ENCODE peak calls at places on chromosomes 6 and 20, in six cellular contexts. One of them, this sample, is unnamed.

GRCh38 chr6:113979930-113980329 is 9.0 kb upstream of the HDAC2 start:
- DNase-seq in neural progenitor cell: no peak
- DNase-seq in NT2/D1: no peak
- DNase-seq in lung: no peak
- DNase-seq in CD8-positive, alpha-beta T cell: no peak
- DNase-seq in spleen: no peak
- DNase-seq in this sample: no peak

GRCh38 chr6:17820055-17820454 is 113.3 kb upstream of the NUP153 start:
- DNase-seq in lung: no peak
- DNase-seq in neural progenitor cell: no peak
- DNase-seq in CD8-positive, alpha-beta T cell: no peak
- DNase-seq in spleen: no peak
- DNase-seq in NT2/D1: no peak
- DNase-seq in this sample: no peak

GRCh38 chr6:141552463-141552862 is 580.3 kb upstream of the GJE1 start:
- DNase-seq in spleen: no peak
- DNase-seq in CD8-positive, alpha-beta T cell: no peak
- DNase-seq in NT2/D1: no peak
- DNase-seq in neural progenitor cell: no peak
- DNase-seq in lung: no peak
- DNase-seq in this sample: peak

GRCh38 chr6:106397441-106397840 is 36.9 kb downstream of the CRYBG1 start:
- DNase-seq in CD8-positive, alpha-beta T cell: no peak
- DNase-seq in spleen: no peak
- DNase-seq in NT2/D1: no peak
- DNase-seq in lung: no peak
- DNase-seq in neural progenitor cell: no peak
- DNase-seq in this sample: no peak

GRCh38 chr6:139019722-139020121 is 8.8 kb upstream of the ABRACL start:
- DNase-seq in CD8-positive, alpha-beta T cell: no peak
- DNase-seq in lung: no peak
- DNase-seq in NT2/D1: no peak
- DNase-seq in spleen: no peak
- DNase-seq in neural progenitor cell: no peak
- DNase-seq in this sample: no peak

GRCh38 chr20:54019127-54019526 is 51.3 kb downstream of the BCAS1 start:
- DNase-seq in lung: no peak
- DNase-seq in CD8-positive, alpha-beta T cell: no peak
- DNase-seq in NT2/D1: no peak
- DNase-seq in neural progenitor cell: no peak
- DNase-seq in spleen: no peak
- DNase-seq in this sample: no peak

GRCh38 chr6:139439278-139439813 is 64.9 kb upstream of the CITED2 start:
- DNase-seq in neural progenitor cell: no peak
- DNase-seq in spleen: no peak
- DNase-seq in lung: no peak
- DNase-seq in CD8-positive, alpha-beta T cell: no peak
- DNase-seq in NT2/D1: no peak
- DNase-seq in this sample: no peak

GRCh38 chr20:37763105-37763504 is 69.3 kb downstream of the CTNNBL1 start:
- DNase-seq in lung: no peak
- DNase-seq in CD8-positive, alpha-beta T cell: no peak
- DNase-seq in neural progenitor cell: no peak
- DNase-seq in spleen: no peak
- DNase-seq in NT2/D1: no peak
- DNase-seq in this sample: no peak

GRCh38 chr6:141986457-141986856 is 146.3 kb upstream of the GJE1 start:
- DNase-seq in CD8-positive, alpha-beta T cell: no peak
- DNase-seq in neural progenitor cell: peak
- DNase-seq in lung: no peak
- DNase-seq in NT2/D1: no peak
- DNase-seq in spleen: no peak
- DNase-seq in this sample: no peak

GRCh38 chr6:21137708-21138358 is 455.7 kb upstream of the SOX4 start:
- DNase-seq in NT2/D1: no peak
- DNase-seq in spleen: no peak
- DNase-seq in CD8-positive, alpha-beta T cell: no peak
- DNase-seq in neural progenitor cell: no peak
- DNase-seq in lung: no peak
- DNase-seq in this sample: no peak

GRCh38 chr20:11047559-11047958 is 373.8 kb upstream of the JAG1 start:
- DNase-seq in CD8-positive, alpha-beta T cell: no peak
- DNase-seq in neural progenitor cell: no peak
- DNase-seq in NT2/D1: no peak
- DNase-seq in lung: no peak
- DNase-seq in spleen: no peak
- DNase-seq in this sample: no peak

DNA sequence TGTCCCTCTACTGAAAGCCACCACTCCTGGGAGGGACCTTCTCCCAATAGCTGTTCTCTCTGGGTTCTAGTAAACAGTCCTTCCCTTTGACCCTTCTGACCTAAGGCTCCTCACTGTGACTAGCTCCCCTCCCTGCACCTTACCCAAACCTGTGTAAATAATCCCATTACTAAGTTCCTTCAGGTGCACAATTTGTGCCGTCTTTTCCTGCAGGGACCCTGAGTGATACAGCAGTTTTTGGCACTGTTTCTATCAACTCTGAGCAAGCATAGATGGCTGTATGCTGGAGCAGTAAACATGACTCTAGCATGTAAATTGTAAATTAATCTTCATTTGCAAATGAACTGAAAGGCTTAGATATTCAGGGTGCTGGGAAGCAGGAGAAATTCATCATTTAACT is 118.0 kb downstream of the TCP11 start:
- DNase-seq in CD8-positive, alpha-beta T cell: no peak
- DNase-seq in spleen: no peak
- DNase-seq in neural progenitor cell: no peak
- DNase-seq in lung: no peak
- DNase-seq in NT2/D1: no peak
- DNase-seq in this sample: no peak
- H3K4me3 ChIP-seq in CD8-positive, alpha-beta T cell: no peak
- H3K4me3 ChIP-seq in spleen: peak
- H3K4me3 ChIP-seq in neural progenitor cell: no peak
- H3K4me3 ChIP-seq in lung: no peak
- H3K4me3 ChIP-seq in NT2/D1: no peak
- H3K4me3 ChIP-seq in this sample: no peak

GRCh38 chr6:132812255-132812732 is 2.1 kb upstream of the RPS12 start:
- DNase-seq in neural progenitor cell: peak
- DNase-seq in lung: no peak
- DNase-seq in spleen: no peak
- DNase-seq in CD8-positive, alpha-beta T cell: no peak
- DNase-seq in NT2/D1: no peak
- DNase-seq in this sample: no peak
- H3K4me3 ChIP-seq in neural progenitor cell: peak
- H3K4me3 ChIP-seq in lung: no peak
- H3K4me3 ChIP-seq in spleen: peak
- H3K4me3 ChIP-seq in CD8-positive, alpha-beta T cell: peak
- H3K4me3 ChIP-seq in NT2/D1: peak
- H3K4me3 ChIP-seq in this sample: peak

DNA sequence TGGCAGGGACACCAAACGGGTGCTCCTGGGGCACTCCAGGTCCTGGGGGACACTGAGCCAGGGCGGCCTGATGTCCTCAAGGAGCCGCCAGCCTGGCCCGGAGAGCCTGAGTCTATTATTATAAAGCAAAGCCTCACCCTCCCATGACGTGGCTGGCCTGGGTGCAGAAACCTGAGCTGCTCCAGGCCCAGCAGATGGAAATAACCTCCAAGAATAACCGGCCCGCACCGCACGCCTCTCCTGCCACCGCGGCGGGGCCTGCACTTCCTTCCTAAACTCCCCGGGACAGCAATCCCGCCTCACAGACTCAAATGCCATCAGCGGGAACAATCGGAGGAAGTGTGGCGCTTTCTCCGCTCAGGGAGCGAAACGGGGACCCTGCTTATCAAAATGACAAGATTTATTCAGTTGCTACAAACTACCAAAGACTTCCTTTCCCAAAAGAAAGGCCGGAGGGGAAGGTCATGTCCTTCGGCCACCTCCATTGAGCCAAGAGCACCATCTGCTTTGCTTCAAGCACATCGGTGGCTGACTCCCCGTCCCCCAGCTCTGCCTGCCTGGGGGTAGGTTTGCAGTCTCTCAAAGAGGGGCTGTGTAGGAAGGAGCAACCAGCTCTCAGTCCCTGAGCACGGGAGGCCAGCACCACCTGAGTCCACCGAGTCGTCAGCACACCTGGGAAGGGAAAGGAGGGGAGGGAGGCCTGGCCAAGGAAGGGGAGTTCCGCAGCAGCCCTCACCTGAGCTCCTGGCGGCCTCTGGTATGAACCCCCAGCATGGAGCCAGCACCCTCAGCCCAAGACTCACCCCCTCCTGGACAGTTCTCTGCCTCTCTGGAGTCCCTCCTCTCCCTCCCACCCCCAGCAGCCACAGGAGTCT is 78.6 kb upstream of the QKI start:
- DNase-seq in neural progenitor cell: no peak
- DNase-seq in NT2/D1: no peak
- DNase-seq in spleen: no peak
- DNase-seq in CD8-positive, alpha-beta T cell: no peak
- DNase-seq in lung: peak
- DNase-seq in this sample: no peak
- H3K4me3 ChIP-seq in neural progenitor cell: no peak
- H3K4me3 ChIP-seq in NT2/D1: no peak
- H3K4me3 ChIP-seq in spleen: no peak
- H3K4me3 ChIP-seq in CD8-positive, alpha-beta T cell: no peak
- H3K4me3 ChIP-seq in lung: no peak
- H3K4me3 ChIP-seq in this sample: no peak

DNA sequence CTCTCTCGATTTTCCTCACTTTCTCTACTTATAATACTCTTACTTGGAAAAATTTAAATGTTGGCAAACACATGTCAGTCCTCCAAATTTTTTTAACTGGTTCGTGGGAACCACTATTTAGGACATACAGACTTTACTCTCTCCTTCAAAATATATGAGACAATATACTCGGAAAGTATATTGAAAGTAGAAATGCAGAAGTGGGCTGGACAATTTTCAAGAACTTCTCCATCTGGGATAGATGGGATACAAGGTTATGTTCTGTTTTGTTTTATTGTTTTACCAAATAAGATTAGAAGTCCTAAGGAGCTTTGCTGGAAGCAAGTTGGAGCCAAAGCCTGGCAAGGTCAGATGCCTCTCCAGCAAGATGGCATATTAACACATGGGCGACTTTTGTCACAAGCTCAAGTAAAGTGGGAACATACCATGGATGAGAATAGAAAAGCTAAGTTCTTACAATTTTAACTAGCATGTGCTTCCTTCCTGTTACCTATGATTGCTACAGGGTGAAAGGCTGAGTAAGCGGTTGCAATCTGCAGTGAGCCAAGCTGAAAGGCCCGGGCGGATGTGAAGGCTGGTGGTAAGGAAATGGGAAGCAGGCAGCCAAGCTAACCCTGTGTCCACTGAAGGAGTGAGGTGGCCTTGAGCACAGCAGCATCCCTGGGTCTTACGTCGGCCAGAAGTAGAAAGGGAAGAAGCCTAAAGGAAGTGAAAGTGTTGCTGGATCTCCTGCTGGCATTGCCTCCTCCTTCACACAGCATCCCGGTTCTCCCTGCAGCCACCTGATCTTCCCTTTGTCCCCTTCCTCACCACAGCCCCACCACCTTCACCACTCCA is 7.1 kb downstream of the MAP3K5 start:
- DNase-seq in neural progenitor cell: no peak
- DNase-seq in NT2/D1: no peak
- DNase-seq in lung: peak
- DNase-seq in CD8-positive, alpha-beta T cell: no peak
- DNase-seq in spleen: peak
- DNase-seq in this sample: no peak
- H3K4me3 ChIP-seq in neural progenitor cell: no peak
- H3K4me3 ChIP-seq in NT2/D1: no peak
- H3K4me3 ChIP-seq in lung: no peak
- H3K4me3 ChIP-seq in CD8-positive, alpha-beta T cell: peak
- H3K4me3 ChIP-seq in spleen: peak
- H3K4me3 ChIP-seq in this sample: no peak

GRCh38 chr20:31698803-31699718 is 23.6 kb downstream of the BCL2L1 start:
- DNase-seq in spleen: no peak
- DNase-seq in CD8-positive, alpha-beta T cell: no peak
- DNase-seq in NT2/D1: no peak
- DNase-seq in neural progenitor cell: no peak
- DNase-seq in lung: peak
- DNase-seq in this sample: peak
- H3K4me3 ChIP-seq in spleen: no peak
- H3K4me3 ChIP-seq in CD8-positive, alpha-beta T cell: no peak
- H3K4me3 ChIP-seq in NT2/D1: no peak
- H3K4me3 ChIP-seq in neural progenitor cell: no peak
- H3K4me3 ChIP-seq in lung: no peak
- H3K4me3 ChIP-seq in this sample: peak

DNA sequence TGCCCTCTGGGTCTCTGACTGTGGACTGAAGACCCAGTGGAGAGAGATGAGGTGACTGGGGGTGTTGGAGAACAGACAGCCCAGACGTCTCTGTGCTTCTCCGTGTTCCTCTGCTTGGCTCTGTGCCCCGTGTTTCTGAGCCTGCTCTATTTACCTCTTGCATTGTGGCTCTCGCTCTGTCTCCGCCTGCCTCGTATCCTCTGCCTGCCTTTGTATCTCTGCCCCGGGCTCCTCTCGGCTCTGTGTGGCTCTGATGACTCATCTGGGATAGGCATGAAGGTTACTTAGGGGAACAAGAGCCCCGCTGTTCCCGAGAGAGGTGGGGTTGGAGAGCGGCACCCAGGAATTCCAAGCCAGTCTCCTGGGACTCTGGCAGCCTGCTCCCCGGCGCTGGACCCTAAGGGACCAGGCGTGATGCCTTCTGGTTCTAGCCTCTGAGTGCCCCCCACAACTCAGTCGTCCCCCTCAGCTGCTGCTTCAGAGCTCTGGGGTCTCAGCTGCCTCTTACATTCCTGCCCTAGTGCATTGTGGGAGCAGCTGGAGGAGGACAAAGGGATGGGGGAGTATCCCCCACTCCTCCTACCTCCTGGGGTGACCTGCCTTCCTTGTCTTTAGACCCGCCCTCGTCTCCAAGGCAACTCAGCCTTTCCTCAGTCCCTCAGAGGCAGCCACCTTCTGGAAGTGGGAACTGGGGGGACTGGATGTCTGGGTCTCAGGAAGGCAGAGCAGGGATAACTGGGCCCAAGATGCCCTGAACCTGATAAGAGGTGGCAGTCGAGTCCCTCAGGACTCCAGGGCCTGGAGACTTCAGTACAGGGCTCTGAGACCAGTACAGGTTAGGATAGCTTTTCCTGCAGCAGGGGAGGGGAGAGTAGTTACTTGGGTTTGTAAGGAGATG is 1.9 kb downstream of the DDR1 start:
- DNase-seq in CD8-positive, alpha-beta T cell: peak
- DNase-seq in lung: peak
- DNase-seq in neural progenitor cell: peak
- DNase-seq in NT2/D1: peak
- DNase-seq in spleen: peak
- DNase-seq in this sample: peak
- H3K4me3 ChIP-seq in CD8-positive, alpha-beta T cell: peak
- H3K4me3 ChIP-seq in lung: no peak
- H3K4me3 ChIP-seq in neural progenitor cell: peak
- H3K4me3 ChIP-seq in NT2/D1: peak
- H3K4me3 ChIP-seq in spleen: peak
- H3K4me3 ChIP-seq in this sample: peak

DNA sequence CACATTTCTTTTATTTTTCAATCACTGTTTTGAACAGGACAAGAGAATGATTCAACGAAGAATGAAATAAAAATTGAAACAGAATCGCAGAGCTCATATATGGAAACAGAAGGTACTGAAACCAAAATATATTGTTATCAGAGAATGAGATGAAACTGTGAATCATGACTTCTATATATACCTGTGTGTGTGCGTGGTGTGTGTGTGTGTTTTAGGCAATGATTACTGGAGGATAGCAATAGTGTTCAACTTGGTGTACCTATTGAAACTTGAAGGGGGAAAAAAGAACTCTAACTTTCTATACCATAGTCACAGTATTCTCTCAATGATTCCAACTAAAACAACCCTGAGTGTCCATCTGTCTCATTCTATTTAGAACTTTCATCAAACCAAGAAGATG is 586.6 kb downstream of the KIF16B start:
- DNase-seq in lung: no peak
- DNase-seq in CD8-positive, alpha-beta T cell: no peak
- DNase-seq in neural progenitor cell: no peak
- DNase-seq in NT2/D1: no peak
- DNase-seq in spleen: no peak
- DNase-seq in this sample: no peak
- H3K4me3 ChIP-seq in lung: no peak
- H3K4me3 ChIP-seq in CD8-positive, alpha-beta T cell: no peak
- H3K4me3 ChIP-seq in neural progenitor cell: no peak
- H3K4me3 ChIP-seq in NT2/D1: no peak
- H3K4me3 ChIP-seq in spleen: no peak
- H3K4me3 ChIP-seq in this sample: no peak